ENCODE peak calls at places on chromosome 20, in five cellular contexts. H is NCI-H2081 treated with DMSO at 0.1 percent for 48 hours, O is EL, Q is nephron progenitor cell, T is GM12865. S is an unnamed sample.

GRCh38 chr20:25374842-25375241 is 15.8 kb downstream of the ABHD12 start:
- DNase-seq in H (no peak), O (no peak), Q (no peak), T (no peak), S (no peak)

GRCh38 chr20:6169251-6169650 is 46.4 kb upstream of the FERMT1 start:
- DNase-seq in H (no peak), O (peak; percentile 43), Q (no peak), T (no peak), S (no peak)

GRCh38 chr20:37494796-37495195 is 26.3 kb upstream of the NNAT start:
- DNase-seq in H (no peak), O (no peak), Q (no peak), T (no peak), S (no peak)

GRCh38 chr20:16661738-16662137 is 68.1 kb upstream of the SNRPB2 start:
- DNase-seq in H (no peak), O (no peak), Q (no peak), T (no peak), S (no peak)

GRCh38 chr20:58393299-58393698 is 4.3 kb downstream of the VAPB start:
- DNase-seq in H (no peak), O (peak; percentile 52), Q (no peak), T (no peak), S (no peak)

GRCh38 chr20:45037050-45037449 is 63.9 kb downstream of the KCNS1 start:
- DNase-seq in H (no peak), O (peak; percentile 68), Q (no peak), T (no peak), S (no peak)

GRCh38 chr20:33896509-33896908 is 85.4 kb downstream of the CHMP4B start:
- DNase-seq in H (no peak), O (peak; percentile 36), Q (no peak), T (no peak), S (no peak)

GRCh38 chr20:49889943-49890650 is 25.2 kb downstream of the SPATA2 start:
- DNase-seq in H (no peak), O (no peak), Q (no peak), T (no peak), S (no peak)

GRCh38 chr20:23092861-23093543 is 6.9 kb upstream of the CD93 start:
- DNase-seq in H (no peak), O (no peak), Q (no peak), T (no peak), S (no peak)